ENCODE peak calls at places on chromosomes 11 and 22, in nine cellular contexts. Q is effector memory CD8-positive, alpha-beta T cell; V is WTC11; H is activated CD8-positive, alpha-beta T cell treated with anti-CD3 and anti-CD28 coated beads, Interleukin-2, amount 10 ng/mL, durations not matched to agents 7 days and 5 days; D is lower lobe of right lung; W is K562; Z is natural killer cell; E is Panc1; U is left cardiac atrium. F is an unnamed sample.

GRCh38 chr11:66172146-66172545 is 96.3 kb upstream of the RAB1B start:
- ATAC-seq in Q (no peak), V (no peak), H (no peak), D (no peak), W (peak; percentile 44), Z (no peak), E (peak; percentile 90), U (peak; percentile 60), F (no peak)

GRCh38 chr22:21837184-21837979 is 30.1 kb downstream of the MAPK1 start:
- ATAC-seq in Q (no peak), V (peak; percentile 75), H (no peak), D (peak; percentile 80), W (peak; percentile 16), Z (no peak), E (no peak), U (peak; percentile 95), F (peak; percentile 95)

GRCh38 chr11:118705111-118705741 is 25.8 kb upstream of the TREH start:
- ATAC-seq in Q (peak; percentile 81), V (peak; percentile 21), H (peak; percentile 83), D (peak; percentile 68), W (no peak), Z (peak; percentile 76), E (no peak), U (peak; percentile 58), F (no peak)

GRCh38 chr11:115769891-115770290 is 265.7 kb upstream of the CADM1 start:
- ATAC-seq in Q (no peak), V (no peak), H (no peak), D (no peak), W (no peak), Z (no peak), E (no peak), U (no peak), F (no peak)

GRCh38 chr11:19093976-19094375 is 23.0 kb upstream of the ZDHHC13 start:
- ATAC-seq in Q (no peak), V (no peak), H (no peak), D (no peak), W (no peak), Z (no peak), E (no peak), U (no peak), F (no peak)

GRCh38 chr11:43124272-43124920 is 187.4 kb upstream of the API5 start:
- ATAC-seq in Q (no peak), V (no peak), H (no peak), D (no peak), W (no peak), Z (no peak), E (no peak), U (no peak), F (no peak)

GRCh38 chr11:60634151-60634550 is 65.3 kb upstream of the MS4A8 start:
- ATAC-seq in Q (no peak), V (peak; percentile 99), H (no peak), D (no peak), W (peak; percentile 79), Z (no peak), E (no peak), U (no peak), F (no peak)

GRCh38 chr11:5611627-5612026 is 13.2 kb upstream of the TRIM34 start:
- ATAC-seq in Q (no peak), V (peak; percentile 87), H (peak; percentile 53), D (no peak), W (peak; percentile 87), Z (no peak), E (no peak), U (no peak), F (no peak)

GRCh38 chr11:44358713-44359112 is 48.8 kb upstream of the ALX4 start:
- ATAC-seq in Q (no peak), V (no peak), H (no peak), D (no peak), W (no peak), Z (no peak), E (no peak), U (no peak), F (no peak)

F was measured in gastroesophageal sphincter.